ENCODE peak calls at places on chromosomes 3 and 15, in four cellular contexts. One of them, this sample, is unnamed.
A peak's percentile ranks its signal among the peaks of the same experiment; 100 is the strongest.

GRCh38 chr3:191244242-191244867 is 45.3 kb downstream of the OSTN start:
- DNase-seq in tibial artery: no peak
- DNase-seq in aorta: no peak
- DNase-seq in body of pancreas: no peak
- DNase-seq in this sample: peak; percentile 43

GRCh38 chr3:42489937-42490227 is 12.6 kb upstream of the VIPR1 start:
- DNase-seq in tibial artery: no peak
- DNase-seq in aorta: no peak
- DNase-seq in body of pancreas: no peak
- DNase-seq in this sample: no peak

GRCh38 chr3:52682016-52682415 is 3.7 kb downstream of the PBRM1 start:
- DNase-seq in tibial artery: no peak
- DNase-seq in aorta: no peak
- DNase-seq in body of pancreas: peak; percentile 51
- DNase-seq in this sample: no peak

GRCh38 chr15:61916104-61916503 is 144.1 kb downstream of the VPS13C start:
- DNase-seq in tibial artery: no peak
- DNase-seq in aorta: no peak
- DNase-seq in body of pancreas: no peak
- DNase-seq in this sample: no peak

GRCh38 chr3:44439499-44440295 is 37.8 kb downstream of the ZNF445 start:
- DNase-seq in tibial artery: peak; percentile 89
- DNase-seq in aorta: peak; percentile 87
- DNase-seq in body of pancreas: peak; percentile 85
- DNase-seq in this sample: peak; percentile 47

GRCh38 chr15:49187537-49188245 is 17.6 kb downstream of the GALK2 start:
- DNase-seq in tibial artery: no peak
- DNase-seq in aorta: no peak
- DNase-seq in body of pancreas: peak; percentile 42
- DNase-seq in this sample: no peak

GRCh38 chr3:115792206-115792955 is 169.1 kb downstream of the GAP43 start:
- DNase-seq in tibial artery: no peak
- DNase-seq in aorta: no peak
- DNase-seq in body of pancreas: no peak
- DNase-seq in this sample: no peak

GRCh38 chr3:136818191-136818850 is 605 bp upstream of the SLC35G2 start:
- DNase-seq in tibial artery: peak; percentile 66
- DNase-seq in aorta: peak; percentile 58
- DNase-seq in body of pancreas: peak; percentile 63
- DNase-seq in this sample: peak; percentile 86

GRCh38 chr3:24657870-24658535 is 163.4 kb upstream of the THRB start:
- DNase-seq in tibial artery: no peak
- DNase-seq in aorta: no peak
- DNase-seq in body of pancreas: no peak
- DNase-seq in this sample: no peak

GRCh38 chr15:77633913-77634265 is 1.2 kb upstream of the LINGO1 start:
- DNase-seq in tibial artery: no peak
- DNase-seq in aorta: no peak
- DNase-seq in body of pancreas: no peak
- DNase-seq in this sample: no peak

GRCh38 chr15:44188810-44189209 is 6.3 kb downstream of the FRMD5 start:
- DNase-seq in tibial artery: no peak
- DNase-seq in aorta: no peak
- DNase-seq in body of pancreas: no peak
- DNase-seq in this sample: no peak

GRCh38 chr15:86355798-86356197 is 276.1 kb downstream of the AGBL1 start:
- DNase-seq in tibial artery: no peak
- DNase-seq in aorta: no peak
- DNase-seq in body of pancreas: no peak
- DNase-seq in this sample: no peak

GRCh38 chr3:49165771-49166751 is at the start of gene CCDC71:
- DNase-seq in tibial artery: peak; percentile 82
- DNase-seq in aorta: peak; percentile 86
- DNase-seq in body of pancreas: peak; percentile 70
- DNase-seq in this sample: peak; percentile 93

GRCh38 chr15:68640791-68641331 is 62.1 kb downstream of the CORO2B start:
- DNase-seq in tibial artery: peak; percentile 63
- DNase-seq in aorta: no peak
- DNase-seq in body of pancreas: no peak
- DNase-seq in this sample: no peak
- H3K4me1 ChIP-seq in tibial artery: peaks cover 18% of the 10 kb centered on the region
- H3K4me1 ChIP-seq in aorta: no peaks in the 10 kb centered on the region
- H3K4me1 ChIP-seq in body of pancreas: no peaks in the 10 kb centered on the region
- H3K4me1 ChIP-seq in this sample: peaks cover 35% of the 10 kb centered on the region

DNA sequence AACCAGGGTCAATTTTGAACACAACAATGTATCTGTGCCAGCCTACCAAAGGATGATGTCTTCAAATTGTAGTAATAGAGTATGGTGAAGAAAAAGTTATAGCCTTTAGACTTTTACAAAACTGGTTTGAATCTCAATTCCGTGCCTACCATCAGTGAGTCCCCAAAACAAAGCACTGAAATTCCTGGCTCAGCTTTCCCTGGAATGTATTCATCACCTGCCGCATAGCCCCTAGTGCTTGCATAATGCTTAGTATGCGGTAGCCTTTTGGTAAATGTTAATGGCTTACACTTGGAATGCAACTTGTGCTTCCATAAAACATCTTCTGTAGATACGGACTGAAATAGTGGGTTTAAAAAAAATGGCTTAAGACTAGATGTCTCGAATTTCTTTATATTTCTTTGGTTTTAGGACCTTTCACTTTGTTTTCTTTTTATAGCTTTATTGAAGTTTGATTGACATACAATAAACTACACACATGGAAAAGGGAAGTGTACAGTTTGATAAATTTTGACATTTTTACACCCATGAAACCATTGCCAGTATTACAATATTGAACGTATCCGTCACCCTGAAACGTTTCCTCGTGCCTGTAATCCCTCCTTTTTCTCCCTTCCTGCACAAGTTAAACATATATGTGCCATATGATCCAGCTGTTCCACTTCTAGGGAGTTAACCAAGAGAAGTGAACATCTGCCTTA is 12.1 kb downstream of the SACM1L start:
- DNase-seq in tibial artery: no peak
- DNase-seq in aorta: no peak
- DNase-seq in body of pancreas: no peak
- DNase-seq in this sample: no peak
- H3K4me1 ChIP-seq in tibial artery: peaks cover 9% of the 10 kb centered on the region
- H3K4me1 ChIP-seq in aorta: no peaks in the 10 kb centered on the region
- H3K4me1 ChIP-seq in body of pancreas: peaks cover 10% of the 10 kb centered on the region
- H3K4me1 ChIP-seq in this sample: peaks cover 29% of the 10 kb centered on the region

GRCh38 chr3:105828703-105829102 is 40.1 kb downstream of the CBLB start:
- DNase-seq in tibial artery: no peak
- DNase-seq in aorta: no peak
- DNase-seq in body of pancreas: no peak
- DNase-seq in this sample: peak; percentile 74
- H3K4me1 ChIP-seq in tibial artery: peaks cover 41% of the 10 kb centered on the region
- H3K4me1 ChIP-seq in aorta: peaks cover 2% of the 10 kb centered on the region
- H3K4me1 ChIP-seq in body of pancreas: peaks cover 4% of the 10 kb centered on the region
- H3K4me1 ChIP-seq in this sample: peaks cover 99% of the 10 kb centered on the region

GRCh38 chr3:14862303-14862660 is 43.5 kb downstream of the FGD5 start:
- DNase-seq in tibial artery: peak; percentile 44
- DNase-seq in aorta: no peak
- DNase-seq in body of pancreas: no peak
- DNase-seq in this sample: no peak

GRCh38 chr3:14863324-14864100 is 44.8 kb downstream of the FGD5 start:
- DNase-seq in tibial artery: no peak
- DNase-seq in aorta: no peak
- DNase-seq in body of pancreas: no peak
- DNase-seq in this sample: peak; percentile 52

GRCh38 chr3:14862661-14863230 is 44.0 kb downstream of the FGD5 start:
- DNase-seq in tibial artery: peak; percentile 61
- DNase-seq in aorta: no peak
- DNase-seq in body of pancreas: no peak
- DNase-seq in this sample: no peak

GRCh38 chr3:14861031-14861430 is 42.3 kb downstream of the FGD5 start:
- DNase-seq in tibial artery: no peak
- DNase-seq in aorta: no peak
- DNase-seq in body of pancreas: no peak
- DNase-seq in this sample: no peak

GRCh38 chr3:14861451-14862302 is 42.9 kb downstream of the FGD5 start:
- DNase-seq in tibial artery: peak; percentile 48
- DNase-seq in aorta: no peak
- DNase-seq in body of pancreas: no peak
- DNase-seq in this sample: no peak
- H3K4me1 ChIP-seq in tibial artery: peaks cover 3% of the 10 kb centered on the region
- H3K4me1 ChIP-seq in aorta: no peaks in the 10 kb centered on the region
- H3K4me1 ChIP-seq in body of pancreas: no peaks in the 10 kb centered on the region
- H3K4me1 ChIP-seq in this sample: no peaks in the 10 kb centered on the region

This sample was measured in Karpas-422.